ENCODE peak calls at places on chromosomes 5 and 9, in ten cellular contexts. I is neural crest cell; J is GM10248; V is endothelial cell; F is fibroblast of lung; S is WTC11; U is psoas muscle; G is H9; D is CD8-positive, alpha-beta T cell; R is Calu3. Z is an unnamed sample.

GRCh38 chr5:14270212-14270702 is 127.1 kb downstream of the TRIO start:
- DNase-seq in R (peak; percentile 52), D (no peak), F (peak; percentile 71), G (peak; percentile 64), I (peak; percentile 29), V (peak; percentile 38), J (peak; percentile 68), S (peak; percentile 38), U (peak; percentile 48), Z (no peak)

GRCh38 chr5:35813456-35813855 is 43.2 kb upstream of the IL7R start:
- DNase-seq in G (no peak), F (no peak), V (no peak), D (no peak), I (no peak), J (no peak), U (no peak), S (no peak), R (no peak), Z (no peak)

GRCh38 chr9:75239176-75239575 is 150.9 kb downstream of the OSTF1 start:
- DNase-seq in G (no peak), D (no peak), J (no peak), U (no peak), V (no peak), F (peak; percentile 8), R (no peak), I (no peak), S (no peak), Z (no peak)

GRCh38 chr5:34587355-34588241 is 68.5 kb upstream of the RAI14 start:
- DNase-seq in S (no peak), R (no peak), V (no peak), G (no peak), U (no peak), F (peak; percentile 67), J (no peak), D (no peak), I (no peak), Z (no peak)

GRCh38 chr9:78383130-78383529 is 86.2 kb downstream of the PSAT1 start:
- DNase-seq in U (no peak), I (no peak), J (no peak), G (no peak), S (no peak), F (peak; percentile 49), D (no peak), R (no peak), V (no peak), Z (no peak)

GRCh38 chr5:67353500-67353931 is 156.9 kb upstream of the CD180 start:
- DNase-seq in R (no peak), S (no peak), U (no peak), V (no peak), G (no peak), J (no peak), D (no peak), I (no peak), F (peak; percentile 40), Z (no peak)

GRCh38 chr9:126587187-126588185 is 26.2 kb upstream of the LMX1B start:
- DNase-seq in J (no peak), G (no peak), U (no peak), S (peak; percentile 32), I (no peak), R (no peak), V (peak; percentile 73), D (no peak), F (peak; percentile 45), Z (no peak)

GRCh38 chr5:15525679-15526275 is 25.8 kb downstream of the FBXL7 start:
- DNase-seq in D (no peak), F (no peak), J (no peak), U (no peak), G (no peak), R (no peak), V (no peak), I (no peak), S (no peak), Z (no peak)

GRCh38 chr9:137445930-137446431 is 4.8 kb upstream of the ENTPD8 start:
- DNase-seq in D (no peak), S (no peak), J (no peak), R (no peak), U (peak; percentile 14), G (no peak), V (no peak), I (no peak), F (no peak), Z (no peak)

GRCh38 chr5:651296-652022 is 39.3 kb downstream of the CEP72 start:
- DNase-seq in U (no peak), R (no peak), I (no peak), D (no peak), V (no peak), J (no peak), F (no peak), S (no peak), G (no peak), Z (no peak)

GRCh38 chr5:652773-653350 is 40.3 kb downstream of the TPPP start:
- DNase-seq in J (no peak), F (no peak), I (no peak), U (no peak), V (no peak), D (no peak), S (no peak), G (no peak), R (no peak), Z (no peak)

GRCh38 chr5:652023-652515 is 39.9 kb downstream of the CEP72 start:
- DNase-seq in S (no peak), I (no peak), R (no peak), U (no peak), J (no peak), G (no peak), D (no peak), V (no peak), F (no peak), Z (no peak)

GRCh38 chr5:655406-655805 is 37.7 kb downstream of the TPPP start:
- DNase-seq in U (no peak), G (no peak), I (no peak), S (no peak), V (no peak), F (no peak), J (no peak), R (no peak), D (no peak), Z (no peak)

DNA sequence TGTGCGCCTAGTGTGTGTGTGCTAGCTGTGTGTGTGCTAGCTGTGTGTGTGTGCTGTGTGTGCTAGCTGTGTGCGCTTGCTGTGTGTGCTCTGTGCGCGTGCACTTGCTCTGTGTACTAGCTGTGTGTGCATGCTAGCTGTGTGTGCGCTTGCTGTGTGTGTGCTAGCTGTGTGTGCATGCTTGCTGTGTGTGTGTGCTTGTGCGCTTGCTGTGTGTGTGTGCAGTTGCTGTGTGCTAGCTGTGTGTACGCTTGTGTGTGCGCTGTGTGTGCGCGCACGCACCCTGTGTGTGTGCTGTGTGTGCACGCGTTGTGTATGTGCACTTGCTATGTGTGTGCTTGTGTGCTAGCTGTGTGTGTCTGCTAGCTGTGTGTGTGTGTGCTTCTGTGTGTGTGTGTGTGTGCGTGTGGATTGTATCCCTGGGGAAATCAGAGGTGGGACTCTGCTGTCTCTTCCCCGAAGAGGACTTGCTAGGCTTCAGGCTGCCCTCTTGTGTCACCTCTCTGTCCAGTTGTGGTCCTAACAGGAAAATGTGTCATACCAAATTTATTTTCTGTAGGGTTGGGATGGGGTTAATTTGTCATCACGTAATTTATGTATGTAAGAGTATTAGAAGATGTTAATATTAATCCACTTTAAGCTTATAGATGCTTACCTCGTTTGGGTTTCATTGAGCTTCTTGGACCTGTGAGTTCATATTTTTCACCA is 38.9 kb downstream of the TPPP start:
- DNase-seq in D (no peak), S (no peak), G (no peak), F (no peak), J (no peak), R (no peak), U (no peak), I (no peak), V (no peak), Z (no peak)
- TF ChIP-seq CTCF in D (no peak), S (no peak), G (no peak), F (no peak), J (no peak), R (no peak), U (no peak), I (no peak), V (no peak), Z (no peak)

GRCh38 chr5:40680741-40681350 is 1.1 kb downstream of the PTGER4 start:
- DNase-seq in I (no peak), F (no peak), S (peak; percentile 42), V (no peak), U (peak; percentile 23), J (peak; percentile 22), G (peak; percentile 54), R (peak; percentile 65), D (peak; percentile 64), Z (no peak)
- TF ChIP-seq CTCF in I (peak; percentile 34), F (peak; percentile 34), S (no peak), V (peak; percentile 5), U (no peak), J (no peak), G (peak; percentile 41), R (no peak), D (peak; percentile 19), Z (no peak)

GRCh38 chr5:110687485-110687884 is 39.0 kb downstream of the TMEM232 start:
- DNase-seq in I (no peak), S (no peak), G (no peak), J (no peak), U (no peak), D (no peak), F (no peak), V (no peak), R (no peak), Z (no peak)
- TF ChIP-seq CTCF in I (no peak), S (no peak), G (no peak), J (no peak), U (no peak), D (no peak), F (no peak), V (no peak), R (no peak), Z (no peak)

GRCh38 chr5:174409070-174409469 is 315.3 kb upstream of the MSX2 start:
- DNase-seq in V (no peak), G (no peak), R (peak; percentile 27), I (no peak), F (no peak), S (peak; percentile 25), D (no peak), U (no peak), J (no peak), Z (no peak)
- TF ChIP-seq CTCF in V (no peak), G (peak; percentile 61), R (peak; percentile 30), I (peak; percentile 32), F (peak; percentile 22), S (no peak), D (no peak), U (no peak), J (no peak), Z (no peak)